ENCODE peak calls at places on chromosomes 11 and 22, in four cellular contexts. D is upper lobe of left lung, K is adrenal gland, R is endothelial cell. X is an unnamed sample.

GRCh38 chr11:32390712-32391111 is 44.6 kb downstream of the WT1 start:
- DNase-seq in D (no peak), K (no peak), R (no peak), X (no peak)

GRCh38 chr11:6402561-6402981 is 12.3 kb downstream of the SMPD1 start:
- DNase-seq in D (no peak), K (no peak), R (no peak), X (no peak)

GRCh38 chr11:130546438-130546837 is 98.0 kb downstream of the ADAMTS15 start:
- DNase-seq in D (peak; percentile 54), R (no peak), K (no peak), X (no peak)

GRCh38 chr22:40826984-40827741 is 8.0 kb upstream of the SLC25A17 start:
- DNase-seq in R (no peak), D (no peak), K (peak; percentile 72), X (no peak)

GRCh38 chr11:44980533-44981427 is 30.1 kb upstream of the TP53I11 start:
- DNase-seq in K (no peak), R (no peak), D (no peak), X (no peak)

GRCh38 chr22:27801197-27801615 is 350 bp downstream of the MN1 start:
- DNase-seq in R (peak; percentile 52), K (no peak), D (peak; percentile 88), X (no peak)

GRCh38 chr11:28657378-28658030 is 549.3 kb downstream of the METTL15 start:
- DNase-seq in R (no peak), K (no peak), D (no peak), X (no peak)

GRCh38 chr22:35071784-35072183 is 5.8 kb downstream of the ISX start:
- DNase-seq in D (no peak), R (no peak), K (no peak), X (no peak)

GRCh38 chr11:46360878-46361277 is 13.6 kb downstream of the DGKZ start:
- DNase-seq in K (no peak), D (no peak), R (no peak), X (no peak)

GRCh38 chr22:40498454-40499186 is 128.2 kb downstream of the SGSM3 start:
- DNase-seq in K (no peak), D (no peak), R (no peak), X (no peak)

GRCh38 chr22:35540600-35541253 is at the start of gene RASD2:
- DNase-seq in K (peak; percentile 45), D (peak; percentile 85), R (no peak), X (no peak)

GRCh38 chr22:40247976-40248375 is 70.3 kb downstream of the TNRC6B start:
- DNase-seq in K (no peak), D (no peak), R (no peak), X (no peak)

GRCh38 chr11:21582791-21583190 is 610.1 kb upstream of the ANO5 start:
- DNase-seq in D (no peak), K (no peak), R (no peak), X (no peak)

GRCh38 chr11:102268985-102269470 is 48.3 kb upstream of the BIRC3 start:
- DNase-seq in R (no peak), D (no peak), K (no peak), X (no peak)

GRCh38 chr22:39214383-39215069 is 30.3 kb downstream of the PDGFB start:
- DNase-seq in R (no peak), K (no peak), D (no peak), X (peak; percentile 31)

GRCh38 chr22:31347251-31348008 is 1.3 kb upstream of the PATZ1 start:
- DNase-seq in D (peak; percentile 93), K (peak; percentile 77), R (peak; percentile 54), X (peak; percentile 82)

GRCh38 chr11:86958259-86958658 is 3.1 kb upstream of the FZD4 start:
- DNase-seq in R (no peak), D (no peak), K (no peak), X (no peak)

GRCh38 chr11:102559839-102560238 is 29.3 kb upstream of the MMP7 start:
- DNase-seq in R (no peak), K (no peak), D (no peak), X (no peak)

GRCh38 chr11:70067591-70068341 is 10.4 kb upstream of the ANO1 start:
- DNase-seq in K (no peak), D (peak; percentile 68), R (peak; percentile 2), X (peak; percentile 68)

GRCh38 chr11:4095509-4096230 is 1.1 kb downstream of the RRM1 start:
- DNase-seq in R (no peak), D (no peak), K (peak; percentile 40), X (no peak)

GRCh38 chr22:26923498-26923897 is 266.1 kb downstream of the MIAT start:
- DNase-seq in D (no peak), K (no peak), R (no peak), X (no peak)

GRCh38 chr11:17391493-17392355 is 3.3 kb upstream of the KCNJ11 start:
- DNase-seq in R (no peak), K (no peak), D (no peak), X (no peak)

GRCh38 chr22:20267441-20268288 is 453 bp downstream of the RTN4R start:
- DNase-seq in D (peak; percentile 82), K (no peak), R (peak; percentile 27), X (no peak)

GRCh38 chr11:63574856-63575602 is 11.8 kb upstream of the PLAAT2 start:
- DNase-seq in R (no peak), K (no peak), D (no peak), X (no peak)

GRCh38 chr11:61587951-61588695 is 7.2 kb upstream of the SYT7 start:
- DNase-seq in R (peak; percentile 60), D (peak; percentile 94), K (peak; percentile 44), X (no peak)

GRCh38 chr11:9396310-9396709 is 11.9 kb downstream of the IPO7 start:
- DNase-seq in R (no peak), D (no peak), K (no peak), X (no peak)

GRCh38 chr11:61125310-61125684 is 23.0 kb downstream of the CD5 start:
- DNase-seq in R (no peak), D (no peak), K (no peak), X (no peak)

GRCh38 chr22:21963790-21964211 is 11.2 kb upstream of the PPM1F start:
- DNase-seq in D (peak; percentile 63), K (peak; percentile 56), R (no peak), X (no peak)

GRCh38 chr22:38968801-38969200 is 11.4 kb downstream of the APOBEC3A start:
- DNase-seq in R (no peak), D (no peak), K (no peak), X (no peak)

GRCh38 chr11:112277937-112278336 is 17.3 kb upstream of the PLET1 start:
- DNase-seq in K (no peak), R (no peak), D (no peak), X (no peak)

GRCh38 chr11:108886608-108887007 is 221.7 kb downstream of the DDX10 start:
- DNase-seq in K (no peak), R (no peak), D (no peak), X (no peak)

GRCh38 chr22:26065847-26066246 is 103.4 kb upstream of the SEZ6L start:
- DNase-seq in K (no peak), D (no peak), R (no peak), X (no peak)

GRCh38 chr22:25030636-25031035 is 78.1 kb downstream of the KIAA1671 start:
- DNase-seq in R (no peak), D (no peak), K (peak; percentile 77), X (no peak)

GRCh38 chr22:36360011-36360410 is 27.8 kb downstream of the MYH9 start:
- DNase-seq in D (no peak), R (no peak), K (no peak), X (no peak)

GRCh38 chr22:43085658-43086606 is 3.3 kb downstream of the TTLL1 start:
- DNase-seq in D (peak; percentile 39), K (no peak), R (no peak), X (no peak)

GRCh38 chr22:20781272-20781990 is 7.5 kb downstream of the SERPIND1 start:
- DNase-seq in D (no peak), K (no peak), R (no peak), X (no peak)

GRCh38 chr11:69510471-69511357 is 29.3 kb downstream of the LINC01488 start:
- DNase-seq in R (no peak), K (no peak), D (peak; percentile 25), X (no peak)

GRCh38 chr11:13834463-13834862 is 128.1 kb upstream of the SPON1 start:
- DNase-seq in R (peak; percentile 58), D (no peak), K (no peak), X (no peak)

DNA sequence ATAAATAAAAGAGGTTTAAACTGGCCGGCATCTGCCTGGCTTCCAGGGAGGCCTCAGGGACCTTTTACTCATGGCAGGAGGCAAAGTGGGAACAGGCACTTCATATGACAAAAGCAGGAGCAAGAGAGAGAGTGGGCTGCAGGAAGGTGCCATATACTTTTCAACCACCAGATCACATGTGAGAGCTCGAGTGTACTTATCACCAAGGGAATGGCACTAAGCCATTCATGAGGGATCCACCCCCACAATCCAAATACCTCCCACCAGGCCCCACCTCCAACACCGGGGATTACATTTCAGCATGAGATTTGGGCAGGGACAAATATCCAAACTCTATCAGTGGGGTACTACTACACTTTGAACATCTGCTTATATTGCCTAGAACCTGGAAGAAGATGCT is 126.5 kb downstream of the PARVA start:
- DNase-seq in R (no peak), K (no peak), D (no peak), X (no peak)
- TF ChIP-seq CTCF in R (no peak), K (no peak), D (no peak), X (no peak)

GRCh38 chr11:100908746-100909145 is 220.9 kb downstream of the PGR start:
- DNase-seq in R (no peak), K (no peak), D (no peak), X (no peak)
- TF ChIP-seq CTCF in R (no peak), K (no peak), D (no peak), X (no peak)

GRCh38 chr22:44329179-44329796 is 16.5 kb upstream of the SHISAL1 start:
- DNase-seq in K (no peak), D (no peak), R (no peak), X (no peak)
- TF ChIP-seq CTCF in K (no peak), D (no peak), R (no peak), X (no peak)

GRCh38 chr22:48798281-48799226 is 1029.1 kb downstream of the BRD1 start:
- DNase-seq in D (no peak), R (no peak), K (no peak), X (no peak)
- TF ChIP-seq CTCF in D (no peak), R (no peak), K (no peak), X (no peak)

GRCh38 chr22:44160416-44160815 is 20.3 kb upstream of the PARVG start:
- DNase-seq in K (no peak), R (no peak), D (no peak), X (no peak)

GRCh38 chr22:44158766-44159165 is 22.0 kb upstream of the PARVG start:
- DNase-seq in D (no peak), R (no peak), K (no peak), X (no peak)

GRCh38 chr22:44159811-44160210 is 20.9 kb upstream of the PARVG start:
- DNase-seq in D (no peak), R (no peak), K (no peak), X (no peak)

GRCh38 chr22:44157916-44158618 is 22.7 kb upstream of the PARVG start:
- DNase-seq in D (no peak), R (no peak), K (no peak), X (no peak)

GRCh38 chr22:44159230-44159629 is 21.5 kb upstream of the PARVG start:
- DNase-seq in K (no peak), R (no peak), D (no peak), X (no peak)
- TF ChIP-seq CTCF in K (no peak), R (no peak), D (no peak), X (no peak)

X was measured in type B pancreatic cell.